ENCODE peak calls at places on chromosome 22, in four cellular contexts. One of them, this sample, is unnamed.
A peak's percentile ranks its signal among the peaks of the same experiment; 100 is the strongest.

GRCh38 chr22:23182289-23183106 is 2.2 kb downstream of the BCR start:
- DNase-seq in breast epithelium: no peak
- DNase-seq in HepG2: no peak
- DNase-seq in body of pancreas: peak; percentile 26
- DNase-seq in this sample: peak; percentile 61

GRCh38 chr22:20429254-20430100 is 8.1 kb downstream of the SCARF2 start:
- DNase-seq in body of pancreas: peak; percentile 73
- DNase-seq in HepG2: no peak
- DNase-seq in breast epithelium: no peak
- DNase-seq in this sample: no peak

GRCh38 chr22:43879901-43880742 is 11.7 kb downstream of the PNPLA5 start:
- DNase-seq in HepG2: no peak
- DNase-seq in breast epithelium: no peak
- DNase-seq in body of pancreas: peak; percentile 1
- DNase-seq in this sample: no peak

GRCh38 chr22:23240639-23241389 is 60.5 kb downstream of the BCR start:
- DNase-seq in HepG2: no peak
- DNase-seq in breast epithelium: no peak
- DNase-seq in body of pancreas: no peak
- DNase-seq in this sample: no peak

GRCh38 chr22:20624161-20624616 is 116.8 kb downstream of the MED15 start:
- DNase-seq in body of pancreas: no peak
- DNase-seq in breast epithelium: no peak
- DNase-seq in HepG2: no peak
- DNase-seq in this sample: no peak

GRCh38 chr22:44272330-44272729 is 40.4 kb downstream of the SHISAL1 start:
- DNase-seq in body of pancreas: no peak
- DNase-seq in HepG2: no peak
- DNase-seq in breast epithelium: no peak
- DNase-seq in this sample: no peak

GRCh38 chr22:24380220-24381218 is 46.9 kb upstream of the ADORA2A start:
- DNase-seq in body of pancreas: no peak
- DNase-seq in HepG2: no peak
- DNase-seq in breast epithelium: no peak
- DNase-seq in this sample: no peak

GRCh38 chr22:32407936-32408335 is 4.1 kb downstream of the RTCB start:
- DNase-seq in breast epithelium: no peak
- DNase-seq in HepG2: no peak
- DNase-seq in body of pancreas: no peak
- DNase-seq in this sample: no peak

GRCh38 chr22:36327922-36328551 is 59.7 kb downstream of the MYH9 start:
- DNase-seq in breast epithelium: no peak
- DNase-seq in HepG2: no peak
- DNase-seq in body of pancreas: peak; percentile 78
- DNase-seq in this sample: peak; percentile 72

GRCh38 chr22:23192558-23192957 is 12.2 kb downstream of the BCR start:
- DNase-seq in HepG2: no peak
- DNase-seq in body of pancreas: no peak
- DNase-seq in breast epithelium: no peak
- DNase-seq in this sample: no peak

GRCh38 chr22:20584872-20585639 is 77.6 kb downstream of the MED15 start:
- DNase-seq in body of pancreas: no peak
- DNase-seq in HepG2: no peak
- DNase-seq in breast epithelium: no peak
- DNase-seq in this sample: no peak

GRCh38 chr22:30217698-30218565 is 28.6 kb downstream of the LIF start:
- DNase-seq in HepG2: no peak
- DNase-seq in body of pancreas: no peak
- DNase-seq in breast epithelium: no peak
- DNase-seq in this sample: no peak

GRCh38 chr22:23823331-23823791 is 15.4 kb downstream of the DERL3 start:
- DNase-seq in body of pancreas: no peak
- DNase-seq in HepG2: no peak
- DNase-seq in breast epithelium: peak; percentile 39
- DNase-seq in this sample: no peak

GRCh38 chr22:23192133-23192532 is 11.8 kb downstream of the BCR start:
- DNase-seq in body of pancreas: peak; percentile 78
- DNase-seq in HepG2: no peak
- DNase-seq in breast epithelium: no peak
- DNase-seq in this sample: no peak

GRCh38 chr22:48940266-48940987 is 887.2 kb downstream of the BRD1 start:
- DNase-seq in breast epithelium: no peak
- DNase-seq in HepG2: no peak
- DNase-seq in body of pancreas: no peak
- DNase-seq in this sample: no peak

GRCh38 chr22:30062256-30062655 is 18.0 kb upstream of the HORMAD2 start:
- DNase-seq in body of pancreas: no peak
- DNase-seq in HepG2: no peak
- DNase-seq in breast epithelium: no peak
- DNase-seq in this sample: no peak

GRCh38 chr22:43858156-43858895 is 4.0 kb downstream of the SULT4A1 start:
- DNase-seq in breast epithelium: no peak
- DNase-seq in HepG2: no peak
- DNase-seq in body of pancreas: no peak
- DNase-seq in this sample: no peak

GRCh38 chr22:20191000-20191515 is 40.2 kb upstream of the CCDC188 start:
- DNase-seq in HepG2: no peak
- DNase-seq in breast epithelium: no peak
- DNase-seq in body of pancreas: no peak
- DNase-seq in this sample: peak; percentile 45

GRCh38 chr22:29885610-29886009 is 2.6 kb downstream of the MTMR3 start:
- DNase-seq in HepG2: no peak
- DNase-seq in breast epithelium: no peak
- DNase-seq in body of pancreas: no peak
- DNase-seq in this sample: no peak

GRCh38 chr22:44026630-44027511 is 2.8 kb downstream of the PARVB start:
- DNase-seq in breast epithelium: peak; percentile 59
- DNase-seq in HepG2: no peak
- DNase-seq in body of pancreas: peak; percentile 49
- DNase-seq in this sample: peak; percentile 19

GRCh38 chr22:44640618-44641155 is 61.3 kb upstream of the PRR5 start:
- DNase-seq in breast epithelium: no peak
- DNase-seq in body of pancreas: no peak
- DNase-seq in HepG2: no peak
- DNase-seq in this sample: no peak

GRCh38 chr22:36180928-36181327 is 20.4 kb upstream of the APOL3 start:
- DNase-seq in HepG2: no peak
- DNase-seq in body of pancreas: no peak
- DNase-seq in breast epithelium: no peak
- DNase-seq in this sample: no peak

GRCh38 chr22:22974795-22975580 is 87.4 kb downstream of the IGLL5 start:
- DNase-seq in HepG2: no peak
- DNase-seq in body of pancreas: no peak
- DNase-seq in breast epithelium: no peak
- DNase-seq in this sample: no peak

GRCh38 chr22:48918585-48919186 is 909.0 kb downstream of the BRD1 start:
- DNase-seq in HepG2: peak; percentile 65
- DNase-seq in body of pancreas: no peak
- DNase-seq in breast epithelium: no peak
- DNase-seq in this sample: no peak

GRCh38 chr22:44549021-44549420 is 51.0 kb upstream of the RTL6 start:
- DNase-seq in HepG2: no peak
- DNase-seq in body of pancreas: no peak
- DNase-seq in breast epithelium: no peak
- DNase-seq in this sample: no peak

GRCh38 chr22:24140357-24140756 is 40.9 kb upstream of the SUSD2 start:
- DNase-seq in HepG2: no peak
- DNase-seq in breast epithelium: no peak
- DNase-seq in body of pancreas: no peak
- DNase-seq in this sample: no peak

GRCh38 chr22:20552450-20552894 is 45.1 kb downstream of the MED15 start:
- DNase-seq in body of pancreas: peak; percentile 66
- DNase-seq in HepG2: peak; percentile 67
- DNase-seq in breast epithelium: peak; percentile 40
- DNase-seq in this sample: no peak

GRCh38 chr22:30245985-30246901 is at the start of gene LIF:
- DNase-seq in breast epithelium: no peak
- DNase-seq in body of pancreas: peak; percentile 38
- DNase-seq in HepG2: no peak
- DNase-seq in this sample: no peak

GRCh38 chr22:50303848-50304527 is 3.5 kb downstream of the PLXNB2 start:
- DNase-seq in body of pancreas: peak; percentile 54
- DNase-seq in HepG2: peak; percentile 23
- DNase-seq in breast epithelium: no peak
- DNase-seq in this sample: peak; percentile 52
- TF ChIP-seq CTCF in body of pancreas: no peak
- TF ChIP-seq CTCF in HepG2: no peak
- TF ChIP-seq CTCF in breast epithelium: no peak
- TF ChIP-seq CTCF in this sample: peak; percentile 32

GRCh38 chr22:46049726-46050450 is 72.9 kb upstream of the WNT7B start:
- DNase-seq in HepG2: no peak
- DNase-seq in breast epithelium: peak; percentile 16
- DNase-seq in body of pancreas: peak; percentile 26
- DNase-seq in this sample: no peak
- H3K4me1 ChIP-seq in HepG2: peaks cover 2% of the 10 kb centered on the region
- H3K4me1 ChIP-seq in breast epithelium: peaks cover 40% of the 10 kb centered on the region
- H3K4me1 ChIP-seq in body of pancreas: peaks cover 87% of the 10 kb centered on the region
- H3K4me1 ChIP-seq in this sample: peaks cover 34% of the 10 kb centered on the region

DNA sequence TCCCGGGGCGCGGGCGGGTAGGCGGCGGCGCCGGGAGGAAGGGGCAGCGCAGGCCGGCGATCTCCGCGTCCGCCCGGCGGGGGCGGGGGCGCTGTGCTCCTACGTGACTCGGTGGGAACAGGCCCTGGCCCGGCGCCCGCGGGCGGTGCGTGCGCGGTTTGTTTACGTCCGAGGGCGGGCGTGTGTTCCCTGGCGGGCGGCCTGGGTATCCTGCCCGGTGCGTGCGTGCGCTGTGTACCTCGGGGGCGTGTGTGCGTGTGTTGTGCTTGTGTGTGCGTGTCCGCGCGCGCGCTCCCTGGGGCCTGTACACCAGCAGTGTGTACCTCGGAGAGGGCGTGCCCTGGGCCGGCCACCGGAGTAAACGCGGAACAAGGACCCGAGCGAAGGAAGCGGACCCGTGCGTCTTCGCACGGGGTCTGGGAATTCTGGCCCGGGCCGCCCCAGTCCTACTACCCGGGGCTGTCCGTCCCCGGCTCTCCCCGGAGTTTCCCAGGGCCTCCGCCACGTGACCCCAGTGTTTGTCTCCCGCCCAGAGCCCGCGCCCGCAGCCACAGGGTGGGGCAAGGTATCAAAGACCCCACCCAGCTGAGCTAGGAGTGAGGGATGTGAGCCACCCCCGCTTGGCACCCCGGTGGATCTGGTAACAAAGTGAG is 769 bp downstream of the MAFF start:
- DNase-seq in HepG2: peak; percentile 50
- DNase-seq in breast epithelium: peak; percentile 88
- DNase-seq in body of pancreas: peak; percentile 92
- DNase-seq in this sample: peak; percentile 93
- TF ChIP-seq CTCF in HepG2: peak; percentile 39
- TF ChIP-seq CTCF in breast epithelium: peak; percentile 30
- TF ChIP-seq CTCF in body of pancreas: peak; percentile 29
- TF ChIP-seq CTCF in this sample: peak; percentile 47

GRCh38 chr22:26570126-26570525 is 19.8 kb downstream of the TPST2 start:
- DNase-seq in HepG2: no peak
- DNase-seq in body of pancreas: peak; percentile 60
- DNase-seq in breast epithelium: no peak
- DNase-seq in this sample: peak; percentile 28
- H3K4me1 ChIP-seq in HepG2: no peaks in the 10 kb centered on the region
- H3K4me1 ChIP-seq in body of pancreas: peaks cover 13% of the 10 kb centered on the region
- H3K4me1 ChIP-seq in breast epithelium: no peaks in the 10 kb centered on the region
- H3K4me1 ChIP-seq in this sample: peaks cover 10% of the 10 kb centered on the region

GRCh38 chr22:21652010-21652546 is 10.0 kb downstream of the SDF2L1 start:
- DNase-seq in breast epithelium: peak; percentile 89
- DNase-seq in HepG2: peak; percentile 84
- DNase-seq in body of pancreas: peak; percentile 75
- DNase-seq in this sample: peak; percentile 87
- TF ChIP-seq CTCF in breast epithelium: no peak
- TF ChIP-seq CTCF in HepG2: no peak
- TF ChIP-seq CTCF in body of pancreas: no peak
- TF ChIP-seq CTCF in this sample: no peak

GRCh38 chr22:42614312-42615091 is at the start of gene POLDIP3:
- DNase-seq in HepG2: peak; percentile 93
- DNase-seq in breast epithelium: peak; percentile 99
- DNase-seq in body of pancreas: peak; percentile 100
- DNase-seq in this sample: peak; percentile 98
- H3K4me1 ChIP-seq in HepG2: peaks cover 56% of the 10 kb centered on the region
- H3K4me1 ChIP-seq in breast epithelium: peaks cover 23% of the 10 kb centered on the region
- H3K4me1 ChIP-seq in body of pancreas: peaks cover 69% of the 10 kb centered on the region
- H3K4me1 ChIP-seq in this sample: peaks cover 13% of the 10 kb centered on the region

GRCh38 chr22:41237707-41238569 is 2.8 kb downstream of the CHADL start:
- DNase-seq in body of pancreas: peak; percentile 88
- DNase-seq in HepG2: no peak
- DNase-seq in breast epithelium: peak; percentile 44
- DNase-seq in this sample: peak; percentile 75
- TF ChIP-seq CTCF in body of pancreas: peak; percentile 73
- TF ChIP-seq CTCF in HepG2: no peak
- TF ChIP-seq CTCF in breast epithelium: peak; percentile 49
- TF ChIP-seq CTCF in this sample: peak; percentile 72

GRCh38 chr22:41482319-41482935 is 13.5 kb downstream of the ACO2 start:
- DNase-seq in breast epithelium: no peak
- DNase-seq in body of pancreas: no peak
- DNase-seq in HepG2: no peak
- DNase-seq in this sample: no peak
- H3K4me1 ChIP-seq in breast epithelium: peaks cover 22% of the 10 kb centered on the region
- H3K4me1 ChIP-seq in body of pancreas: peaks cover 37% of the 10 kb centered on the region
- H3K4me1 ChIP-seq in HepG2: peaks cover 11% of the 10 kb centered on the region
- H3K4me1 ChIP-seq in this sample: no peaks in the 10 kb centered on the region

DNA sequence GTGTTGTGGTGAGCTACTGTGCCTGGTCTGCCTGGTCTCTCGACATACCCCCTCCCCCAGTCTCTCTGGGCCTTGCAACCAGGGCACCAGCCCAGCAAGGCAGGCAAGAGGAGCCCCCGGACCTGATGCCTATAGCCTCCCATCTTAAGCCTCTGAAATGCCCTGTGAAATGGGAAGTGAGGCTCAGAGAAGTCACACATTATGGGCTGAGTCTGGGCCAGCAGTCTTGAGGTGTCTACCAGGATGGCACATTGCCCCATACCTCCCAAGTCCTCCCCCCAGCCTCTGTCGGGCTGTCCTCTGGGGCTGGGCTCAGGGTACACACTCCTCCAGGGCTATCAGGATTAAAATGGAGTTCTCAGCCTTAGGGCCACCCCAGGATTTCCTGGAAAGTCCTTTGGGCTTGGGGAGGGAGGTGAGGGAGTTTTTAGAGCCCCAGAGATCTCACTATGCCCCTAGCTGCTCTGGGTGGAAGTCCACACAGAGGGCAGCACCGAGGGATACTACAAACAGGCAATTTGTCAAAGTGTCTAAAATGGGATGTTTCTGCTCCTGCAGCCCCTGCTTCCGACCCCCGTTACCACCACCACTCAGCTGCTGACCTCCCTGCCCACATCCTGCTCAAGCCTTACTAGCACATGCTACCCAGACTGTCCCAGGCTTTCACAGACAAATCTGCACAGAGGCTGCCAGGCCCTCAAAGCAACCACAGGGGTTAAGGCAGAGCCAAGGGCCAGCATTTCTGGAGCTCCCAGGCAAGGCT is 3.1 kb upstream of the SH3BP1 start:
- DNase-seq in body of pancreas: no peak
- DNase-seq in breast epithelium: no peak
- DNase-seq in HepG2: no peak
- DNase-seq in this sample: no peak
- TF ChIP-seq CTCF in body of pancreas: no peak
- TF ChIP-seq CTCF in breast epithelium: no peak
- TF ChIP-seq CTCF in HepG2: no peak
- TF ChIP-seq CTCF in this sample: no peak

This sample was measured in prostate gland.